ENCODE peak calls at places on chromosomes 11 and 22, in six cellular contexts. Q is SJSA1; C is CD4-positive, CD25-positive, alpha-beta regulatory T cell; U is heart left ventricle; P is effector memory CD4-positive, alpha-beta T cell; Y is CD8-positive, alpha-beta T cell. I is an unnamed sample.

GRCh38 chr11:43150697-43151096 is 161.1 kb upstream of the API5 start:
- DNase-seq in P (no peak), Q (no peak), C (no peak), U (no peak), Y (no peak), I (no peak)

GRCh38 chr22:27598792-27599191 is 202.8 kb downstream of the MN1 start:
- DNase-seq in P (no peak), Q (no peak), U (no peak), C (no peak), Y (no peak), I (no peak)

GRCh38 chr11:27485930-27486773 is 13.6 kb upstream of the LGR4 start:
- DNase-seq in Y (peak; percentile 3), Q (peak; percentile 59), P (no peak), C (peak; percentile 56), U (no peak), I (peak; percentile 35)

GRCh38 chr11:104728927-104729326 is 169.3 kb downstream of the CASP12 start:
- DNase-seq in U (no peak), P (no peak), C (no peak), Y (no peak), Q (no peak), I (no peak)

GRCh38 chr11:12963789-12964536 is 45.2 kb upstream of the RASSF10 start:
- DNase-seq in U (peak; percentile 57), Q (peak; percentile 78), Y (peak; percentile 23), P (peak; percentile 10), C (peak; percentile 41), I (peak; percentile 58)

GRCh38 chr22:44613196-44613595 is 88.8 kb upstream of the PRR5 start:
- DNase-seq in C (no peak), P (no peak), Y (no peak), U (no peak), Q (no peak), I (no peak)

GRCh38 chr11:59891781-59892181 is 13.2 kb downstream of the OOSP3 start:
- DNase-seq in U (peak; percentile 38), Y (no peak), C (no peak), Q (no peak), P (no peak), I (no peak)

GRCh38 chr11:1200611-1201191 is 22.2 kb upstream of the MUC5B start:
- DNase-seq in Y (no peak), U (no peak), C (no peak), Q (no peak), P (no peak), I (no peak)

GRCh38 chr11:84130646-84131427 is 844.7 kb upstream of the CCDC90B start:
- DNase-seq in U (no peak), C (no peak), Y (no peak), P (no peak), Q (no peak), I (no peak)

GRCh38 chr11:123654566-123655081 is at the start of gene SCN3B:
- DNase-seq in P (no peak), C (no peak), Y (no peak), U (peak; percentile 75), Q (peak; percentile 25), I (no peak)
- H3K27ac ChIP-seq in P (no peak within 1 kb of the TSS), C (no peak within 1 kb of the TSS), Y (no peak within 1 kb of the TSS), U (peak within 1 kb of the TSS; percentile 80), Q (no peak within 1 kb of the TSS), I (no peak within 1 kb of the TSS)

DNA sequence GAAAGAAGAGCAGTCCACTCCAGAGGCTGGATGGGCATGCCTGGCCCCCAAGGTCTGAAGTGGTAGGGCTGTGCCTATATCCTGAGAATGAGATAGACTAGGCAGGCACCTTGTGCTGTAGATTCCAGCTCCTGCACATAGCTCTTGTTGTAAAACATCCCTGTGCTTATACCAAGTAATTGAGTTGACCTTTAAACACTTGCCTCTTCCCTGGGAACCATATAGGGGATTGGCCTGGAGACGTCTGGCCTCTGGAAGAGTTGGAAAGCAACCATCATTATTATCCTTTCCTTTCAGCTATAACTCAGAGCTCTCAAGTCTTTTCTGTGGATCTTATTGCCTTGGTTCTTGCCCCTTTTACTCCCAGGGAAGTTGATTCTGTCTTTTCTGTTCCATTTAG is 15.1 kb downstream of the LIMK2 start:
- DNase-seq in U (no peak), Q (no peak), P (no peak), Y (no peak), C (no peak), I (no peak)
- H3K4me3 ChIP-seq in U (no peak overlapping the region), Q (no peak overlapping the region), P (no peak overlapping the region), Y (no peak overlapping the region), C (no peak overlapping the region), I (no peak overlapping the region)

GRCh38 chr22:20429254-20430100 is 8.1 kb downstream of the SCARF2 start:
- DNase-seq in Q (no peak), P (peak; percentile 77), C (peak; percentile 77), U (no peak), Y (peak; percentile 78), I (peak; percentile 86)

GRCh38 chr22:20427104-20427944 is 10.3 kb downstream of the SCARF2 start:
- DNase-seq in Q (no peak), C (no peak), U (no peak), P (no peak), Y (no peak), I (no peak)

GRCh38 chr22:20425821-20426615 is 11.6 kb downstream of the SCARF2 start:
- DNase-seq in Y (no peak), Q (no peak), U (no peak), P (no peak), C (no peak), I (no peak)

GRCh38 chr22:20428496-20429253 is 8.9 kb downstream of the SCARF2 start:
- DNase-seq in U (no peak), C (no peak), Q (no peak), P (no peak), Y (no peak), I (no peak)

GRCh38 chr22:20427945-20428417 is 9.6 kb downstream of the SCARF2 start:
- DNase-seq in Q (no peak), U (no peak), P (no peak), Y (no peak), C (no peak), I (no peak)
- H3K27me3 ChIP-seq in Q (no peaks in the 10 kb centered on the region), U (no peaks in the 10 kb centered on the region), P (no peaks in the 10 kb centered on the region), Y (peaks cover 25% of the 10 kb centered on the region), C (no peaks in the 10 kb centered on the region), I (peaks cover 12% of the 10 kb centered on the region)

GRCh38 chr22:39316440-39317083 is 2.9 kb downstream of the RPL3 start:
- DNase-seq in P (peak; percentile 59), C (peak; percentile 74), U (peak; percentile 85), Y (peak; percentile 67), Q (peak; percentile 89), I (peak; percentile 53)

GRCh38 chr22:39317084-39317755 is 2.2 kb downstream of the RPL3 start:
- DNase-seq in P (no peak), U (no peak), Q (peak; percentile 44), C (no peak), Y (no peak), I (no peak)

GRCh38 chr22:39313258-39314001 is 6.0 kb downstream of the RPL3 start:
- DNase-seq in P (no peak), Y (no peak), U (peak; percentile 22), Q (no peak), C (no peak), I (no peak)

GRCh38 chr22:39314251-39314971 is 5.0 kb downstream of the RPL3 start:
- DNase-seq in Q (no peak), U (peak; percentile 19), P (no peak), Y (no peak), C (no peak), I (no peak)

DNA sequence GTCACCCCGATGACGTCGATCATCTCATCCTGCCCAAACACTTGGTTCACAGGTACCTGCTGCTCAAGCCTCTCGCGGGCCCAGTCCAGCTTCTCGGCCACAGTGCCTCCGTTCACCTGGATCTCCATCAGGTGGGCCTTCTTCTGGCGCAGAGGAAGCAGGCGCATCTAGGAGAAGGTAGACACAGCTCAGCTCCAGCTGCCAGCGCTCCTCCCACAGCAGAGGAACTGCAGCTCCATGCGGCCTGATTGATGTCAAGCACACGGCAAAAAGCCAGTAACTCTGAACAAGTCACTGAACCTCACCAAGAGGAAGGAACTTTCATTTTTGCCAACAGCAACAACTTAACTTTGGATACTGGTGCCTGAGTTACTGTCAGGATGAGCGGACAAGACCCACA is 4.0 kb downstream of the RPL3 start:
- DNase-seq in Y (no peak), U (peak; percentile 22), P (no peak), C (no peak), Q (no peak), I (no peak)
- H3K27ac ChIP-seq in Y (no peak overlapping the region), U (peak overlapping the region; percentile 39), P (peak overlapping the region; percentile 35), C (peak overlapping the region; percentile 67), Q (no peak overlapping the region), I (peak overlapping the region; percentile 64)

DNA sequence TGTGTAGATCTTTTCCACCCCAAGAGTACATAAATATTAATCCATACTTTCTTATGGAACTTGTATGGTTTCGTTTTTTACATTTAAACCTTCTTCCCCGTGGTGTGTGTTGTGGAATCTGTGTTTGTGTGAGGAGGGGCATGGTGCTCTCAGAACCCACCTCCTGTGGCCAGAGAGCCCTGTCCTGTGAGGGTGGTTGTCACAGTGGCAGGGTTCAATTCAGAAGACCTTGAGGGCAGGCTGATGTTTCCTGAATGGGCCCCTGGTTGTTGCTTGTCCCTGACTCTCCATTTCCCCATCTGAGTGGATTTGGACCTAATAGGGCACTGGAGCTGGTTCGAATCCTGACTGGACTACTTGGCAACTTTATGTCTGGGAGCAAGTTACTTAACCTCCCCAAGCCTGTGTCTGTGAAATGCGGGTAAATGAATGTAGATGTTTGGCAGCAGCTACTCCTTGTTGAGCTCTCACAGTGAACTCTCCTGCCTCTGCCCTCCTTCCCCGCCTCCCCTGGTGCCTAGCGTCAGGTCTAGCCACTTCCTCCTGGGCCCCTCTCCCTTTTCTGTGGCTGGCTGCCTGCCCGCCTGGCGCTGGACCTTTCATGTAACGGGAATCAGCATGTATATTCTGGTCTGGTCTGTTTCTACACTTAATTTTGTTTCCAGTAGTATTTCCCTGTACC is 7.3 kb downstream of the NEAT1 start:
- DNase-seq in Q (peak; percentile 79), Y (peak; percentile 43), U (peak; percentile 79), P (no peak), C (peak; percentile 50), I (peak; percentile 51)
- H3K4me3 ChIP-seq in Q (no peak overlapping the region), Y (peak overlapping the region; percentile 43), U (peak overlapping the region; percentile 18), P (peak overlapping the region; percentile 40), C (peak overlapping the region; percentile 97), I (peak overlapping the region; percentile 74)

DNA sequence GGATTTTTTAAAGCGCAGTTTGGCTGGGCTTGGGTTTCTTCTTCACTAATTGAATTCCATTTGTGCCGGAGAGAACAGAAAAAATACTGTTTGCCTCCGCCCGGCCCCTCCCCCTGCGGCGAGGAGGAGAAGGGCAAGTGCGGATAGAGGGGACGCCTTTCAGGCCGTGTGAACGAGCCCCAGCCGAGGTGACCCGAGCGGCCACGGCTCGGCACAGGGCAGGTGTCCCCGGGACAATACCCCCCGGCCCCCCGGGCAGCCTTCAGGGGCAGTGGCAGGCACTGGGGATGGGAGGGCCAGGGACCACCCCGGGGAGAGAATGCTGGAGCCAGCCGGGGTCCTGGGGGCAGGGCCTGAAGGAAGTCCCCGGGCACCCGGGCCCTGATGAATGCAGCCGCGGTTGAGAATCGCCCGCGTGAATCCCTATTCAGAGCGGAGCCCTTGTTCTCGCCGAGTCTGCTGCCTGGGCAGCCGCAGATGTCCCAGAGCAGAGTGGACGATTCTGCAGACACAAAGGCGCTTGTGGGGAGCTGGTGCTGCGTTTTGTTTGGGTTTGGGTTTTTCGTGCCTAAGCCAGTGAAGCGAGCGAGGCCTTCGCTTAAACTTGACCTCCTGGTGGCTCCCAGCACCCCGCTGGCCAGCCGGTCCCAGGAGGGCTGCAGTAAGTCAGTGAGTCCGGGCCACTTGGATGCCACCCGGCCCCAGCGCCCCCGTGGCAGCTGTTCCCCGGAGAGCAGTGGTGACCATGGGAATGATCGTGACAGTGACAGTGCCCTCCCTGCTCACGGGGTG is 96.0 kb downstream of the WNT7B start:
- DNase-seq in U (peak; percentile 23), Y (no peak), C (no peak), Q (no peak), P (no peak), I (no peak)
- H3K27me3 ChIP-seq in U (no peaks in the 10 kb centered on the region), Y (peaks cover 4% of the 10 kb centered on the region), C (no peaks in the 10 kb centered on the region), Q (no peaks in the 10 kb centered on the region), P (peaks cover 10% of the 10 kb centered on the region), I (no peaks in the 10 kb centered on the region)

GRCh38 chr11:100888836-100889235 is 201.7 kb downstream of the ARHGAP42 start:
- DNase-seq in P (no peak), C (no peak), Y (no peak), Q (peak; percentile 55), U (no peak), I (no peak)
- H3K27ac ChIP-seq in P (no peak overlapping the region), C (no peak overlapping the region), Y (no peak overlapping the region), Q (peak overlapping the region; percentile 89), U (no peak overlapping the region), I (no peak overlapping the region)